ENCODE peak calls at places on chromosome 16, in nine cellular contexts. One of them, this sample, is unnamed.

GRCh38 chr16:189604-190186 is 9.4 kb downstream of the HBQ1 start:
- DNase-seq in activated B cell treated with CpG ODN at 0.5 μM for 24 hours: no peak
- DNase-seq in stimulated activated CD4-positive, alpha-beta T cell treated with anti-CD3 and anti-CD28 coated beads, TNF-alpha, amount 100 ng/mL, for 48 hours: no peak
- DNase-seq in CD4-positive, alpha-beta T cell: no peak
- DNase-seq in AG20443: no peak
- DNase-seq in SJSA1: no peak
- DNase-seq in IMR-90: no peak
- DNase-seq in NCI-H146: no peak
- DNase-seq in activated CD8-positive, alpha-beta memory T cell treated with anti-CD3 and anti-CD28 coated beads, Interleukin-2, amount 50 U/mL, for 48 hours: no peak
- DNase-seq in this sample: no peak

GRCh38 chr16:28986492-28986891 is 1.6 kb downstream of the LAT start:
- DNase-seq in activated B cell treated with CpG ODN at 0.5 μM for 24 hours: no peak
- DNase-seq in stimulated activated CD4-positive, alpha-beta T cell treated with anti-CD3 and anti-CD28 coated beads, TNF-alpha, amount 100 ng/mL, for 48 hours: no peak
- DNase-seq in CD4-positive, alpha-beta T cell: no peak
- DNase-seq in AG20443: no peak
- DNase-seq in SJSA1: no peak
- DNase-seq in IMR-90: no peak
- DNase-seq in NCI-H146: no peak
- DNase-seq in activated CD8-positive, alpha-beta memory T cell treated with anti-CD3 and anti-CD28 coated beads, Interleukin-2, amount 50 U/mL, for 48 hours: peak
- DNase-seq in this sample: no peak

GRCh38 chr16:58027341-58028167 is 2.0 kb downstream of the MMP15 start:
- DNase-seq in activated B cell treated with CpG ODN at 0.5 μM for 24 hours: no peak
- DNase-seq in stimulated activated CD4-positive, alpha-beta T cell treated with anti-CD3 and anti-CD28 coated beads, TNF-alpha, amount 100 ng/mL, for 48 hours: no peak
- DNase-seq in CD4-positive, alpha-beta T cell: no peak
- DNase-seq in AG20443: peak
- DNase-seq in SJSA1: no peak
- DNase-seq in IMR-90: no peak
- DNase-seq in NCI-H146: peak
- DNase-seq in activated CD8-positive, alpha-beta memory T cell treated with anti-CD3 and anti-CD28 coated beads, Interleukin-2, amount 50 U/mL, for 48 hours: no peak
- DNase-seq in this sample: no peak

GRCh38 chr16:27641260-27641659 is 91.3 kb downstream of the KATNIP start:
- DNase-seq in activated B cell treated with CpG ODN at 0.5 μM for 24 hours: no peak
- DNase-seq in stimulated activated CD4-positive, alpha-beta T cell treated with anti-CD3 and anti-CD28 coated beads, TNF-alpha, amount 100 ng/mL, for 48 hours: no peak
- DNase-seq in CD4-positive, alpha-beta T cell: no peak
- DNase-seq in AG20443: no peak
- DNase-seq in SJSA1: no peak
- DNase-seq in IMR-90: no peak
- DNase-seq in NCI-H146: no peak
- DNase-seq in activated CD8-positive, alpha-beta memory T cell treated with anti-CD3 and anti-CD28 coated beads, Interleukin-2, amount 50 U/mL, for 48 hours: no peak
- DNase-seq in this sample: no peak

GRCh38 chr16:10069374-10069773 is 112.9 kb downstream of the GRIN2A start:
- DNase-seq in activated B cell treated with CpG ODN at 0.5 μM for 24 hours: no peak
- DNase-seq in stimulated activated CD4-positive, alpha-beta T cell treated with anti-CD3 and anti-CD28 coated beads, TNF-alpha, amount 100 ng/mL, for 48 hours: no peak
- DNase-seq in CD4-positive, alpha-beta T cell: no peak
- DNase-seq in AG20443: no peak
- DNase-seq in SJSA1: no peak
- DNase-seq in IMR-90: no peak
- DNase-seq in NCI-H146: no peak
- DNase-seq in activated CD8-positive, alpha-beta memory T cell treated with anti-CD3 and anti-CD28 coated beads, Interleukin-2, amount 50 U/mL, for 48 hours: no peak
- DNase-seq in this sample: no peak

GRCh38 chr16:85220125-85220839 is 108.0 kb upstream of the CIBAR2 start:
- DNase-seq in activated B cell treated with CpG ODN at 0.5 μM for 24 hours: no peak
- DNase-seq in stimulated activated CD4-positive, alpha-beta T cell treated with anti-CD3 and anti-CD28 coated beads, TNF-alpha, amount 100 ng/mL, for 48 hours: no peak
- DNase-seq in CD4-positive, alpha-beta T cell: no peak
- DNase-seq in AG20443: peak
- DNase-seq in SJSA1: peak
- DNase-seq in IMR-90: peak
- DNase-seq in NCI-H146: peak
- DNase-seq in activated CD8-positive, alpha-beta memory T cell treated with anti-CD3 and anti-CD28 coated beads, Interleukin-2, amount 50 U/mL, for 48 hours: no peak
- DNase-seq in this sample: no peak

GRCh38 chr16:11742041-11742535 is 569 bp downstream of the TXNDC11 start:
- DNase-seq in activated B cell treated with CpG ODN at 0.5 μM for 24 hours: no peak
- DNase-seq in stimulated activated CD4-positive, alpha-beta T cell treated with anti-CD3 and anti-CD28 coated beads, TNF-alpha, amount 100 ng/mL, for 48 hours: no peak
- DNase-seq in CD4-positive, alpha-beta T cell: peak
- DNase-seq in AG20443: no peak
- DNase-seq in SJSA1: no peak
- DNase-seq in IMR-90: no peak
- DNase-seq in NCI-H146: peak
- DNase-seq in activated CD8-positive, alpha-beta memory T cell treated with anti-CD3 and anti-CD28 coated beads, Interleukin-2, amount 50 U/mL, for 48 hours: peak
- DNase-seq in this sample: no peak

GRCh38 chr16:74029122-74029805 is 267.4 kb upstream of the PSMD7 start:
- DNase-seq in activated B cell treated with CpG ODN at 0.5 μM for 24 hours: no peak
- DNase-seq in stimulated activated CD4-positive, alpha-beta T cell treated with anti-CD3 and anti-CD28 coated beads, TNF-alpha, amount 100 ng/mL, for 48 hours: no peak
- DNase-seq in CD4-positive, alpha-beta T cell: no peak
- DNase-seq in AG20443: no peak
- DNase-seq in SJSA1: no peak
- DNase-seq in IMR-90: no peak
- DNase-seq in NCI-H146: no peak
- DNase-seq in activated CD8-positive, alpha-beta memory T cell treated with anti-CD3 and anti-CD28 coated beads, Interleukin-2, amount 50 U/mL, for 48 hours: no peak
- DNase-seq in this sample: no peak

GRCh38 chr16:84950906-84951305 is 60.4 kb downstream of the ZDHHC7 start:
- DNase-seq in activated B cell treated with CpG ODN at 0.5 μM for 24 hours: no peak
- DNase-seq in stimulated activated CD4-positive, alpha-beta T cell treated with anti-CD3 and anti-CD28 coated beads, TNF-alpha, amount 100 ng/mL, for 48 hours: no peak
- DNase-seq in CD4-positive, alpha-beta T cell: no peak
- DNase-seq in AG20443: no peak
- DNase-seq in SJSA1: no peak
- DNase-seq in IMR-90: no peak
- DNase-seq in NCI-H146: no peak
- DNase-seq in activated CD8-positive, alpha-beta memory T cell treated with anti-CD3 and anti-CD28 coated beads, Interleukin-2, amount 50 U/mL, for 48 hours: peak
- DNase-seq in this sample: no peak

GRCh38 chr16:35171106-35171505 is 1711.7 kb downstream of the TP53TG3F start:
- DNase-seq in activated B cell treated with CpG ODN at 0.5 μM for 24 hours: no peak
- DNase-seq in stimulated activated CD4-positive, alpha-beta T cell treated with anti-CD3 and anti-CD28 coated beads, TNF-alpha, amount 100 ng/mL, for 48 hours: no peak
- DNase-seq in CD4-positive, alpha-beta T cell: no peak
- DNase-seq in AG20443: no peak
- DNase-seq in SJSA1: no peak
- DNase-seq in IMR-90: no peak
- DNase-seq in NCI-H146: no peak
- DNase-seq in activated CD8-positive, alpha-beta memory T cell treated with anti-CD3 and anti-CD28 coated beads, Interleukin-2, amount 50 U/mL, for 48 hours: no peak
- DNase-seq in this sample: no peak

GRCh38 chr16:2603165-2604015 is 65.6 kb downstream of the PDPK1 start:
- DNase-seq in activated B cell treated with CpG ODN at 0.5 μM for 24 hours: peak
- DNase-seq in stimulated activated CD4-positive, alpha-beta T cell treated with anti-CD3 and anti-CD28 coated beads, TNF-alpha, amount 100 ng/mL, for 48 hours: peak
- DNase-seq in CD4-positive, alpha-beta T cell: peak
- DNase-seq in AG20443: peak
- DNase-seq in SJSA1: peak
- DNase-seq in IMR-90: peak
- DNase-seq in NCI-H146: peak
- DNase-seq in activated CD8-positive, alpha-beta memory T cell treated with anti-CD3 and anti-CD28 coated beads, Interleukin-2, amount 50 U/mL, for 48 hours: peak
- DNase-seq in this sample: no peak

GRCh38 chr16:56525154-56525720 is 5.4 kb upstream of the BBS2 start:
- DNase-seq in activated B cell treated with CpG ODN at 0.5 μM for 24 hours: no peak
- DNase-seq in stimulated activated CD4-positive, alpha-beta T cell treated with anti-CD3 and anti-CD28 coated beads, TNF-alpha, amount 100 ng/mL, for 48 hours: no peak
- DNase-seq in CD4-positive, alpha-beta T cell: no peak
- DNase-seq in AG20443: peak
- DNase-seq in SJSA1: no peak
- DNase-seq in IMR-90: peak
- DNase-seq in NCI-H146: no peak
- DNase-seq in activated CD8-positive, alpha-beta memory T cell treated with anti-CD3 and anti-CD28 coated beads, Interleukin-2, amount 50 U/mL, for 48 hours: no peak
- DNase-seq in this sample: no peak

GRCh38 chr16:62038225-62038624 is 2.0 kb upstream of the CDH8 start:
- DNase-seq in activated B cell treated with CpG ODN at 0.5 μM for 24 hours: no peak
- DNase-seq in stimulated activated CD4-positive, alpha-beta T cell treated with anti-CD3 and anti-CD28 coated beads, TNF-alpha, amount 100 ng/mL, for 48 hours: no peak
- DNase-seq in CD4-positive, alpha-beta T cell: no peak
- DNase-seq in AG20443: no peak
- DNase-seq in SJSA1: no peak
- DNase-seq in IMR-90: no peak
- DNase-seq in NCI-H146: no peak
- DNase-seq in activated CD8-positive, alpha-beta memory T cell treated with anti-CD3 and anti-CD28 coated beads, Interleukin-2, amount 50 U/mL, for 48 hours: no peak
- DNase-seq in this sample: no peak

GRCh38 chr16:28218109-28218508 is 6.3 kb upstream of the XPO6 start:
- DNase-seq in activated B cell treated with CpG ODN at 0.5 μM for 24 hours: no peak
- DNase-seq in stimulated activated CD4-positive, alpha-beta T cell treated with anti-CD3 and anti-CD28 coated beads, TNF-alpha, amount 100 ng/mL, for 48 hours: peak
- DNase-seq in CD4-positive, alpha-beta T cell: peak
- DNase-seq in AG20443: peak
- DNase-seq in SJSA1: peak
- DNase-seq in IMR-90: peak
- DNase-seq in NCI-H146: peak
- DNase-seq in activated CD8-positive, alpha-beta memory T cell treated with anti-CD3 and anti-CD28 coated beads, Interleukin-2, amount 50 U/mL, for 48 hours: peak
- DNase-seq in this sample: no peak

GRCh38 chr16:67594956-67595355 is 32.6 kb downstream of the CTCF start:
- DNase-seq in activated B cell treated with CpG ODN at 0.5 μM for 24 hours: no peak
- DNase-seq in stimulated activated CD4-positive, alpha-beta T cell treated with anti-CD3 and anti-CD28 coated beads, TNF-alpha, amount 100 ng/mL, for 48 hours: no peak
- DNase-seq in CD4-positive, alpha-beta T cell: no peak
- DNase-seq in AG20443: no peak
- DNase-seq in SJSA1: no peak
- DNase-seq in IMR-90: peak
- DNase-seq in NCI-H146: no peak
- DNase-seq in activated CD8-positive, alpha-beta memory T cell treated with anti-CD3 and anti-CD28 coated beads, Interleukin-2, amount 50 U/mL, for 48 hours: peak
- DNase-seq in this sample: no peak

GRCh38 chr16:75532142-75532765 is 3.7 kb downstream of the CHST5 start:
- DNase-seq in activated B cell treated with CpG ODN at 0.5 μM for 24 hours: no peak
- DNase-seq in stimulated activated CD4-positive, alpha-beta T cell treated with anti-CD3 and anti-CD28 coated beads, TNF-alpha, amount 100 ng/mL, for 48 hours: no peak
- DNase-seq in CD4-positive, alpha-beta T cell: no peak
- DNase-seq in AG20443: no peak
- DNase-seq in SJSA1: no peak
- DNase-seq in IMR-90: no peak
- DNase-seq in NCI-H146: no peak
- DNase-seq in activated CD8-positive, alpha-beta memory T cell treated with anti-CD3 and anti-CD28 coated beads, Interleukin-2, amount 50 U/mL, for 48 hours: no peak
- DNase-seq in this sample: no peak

GRCh38 chr16:67718668-67719047 is 458 bp downstream of the GFOD2 start:
- DNase-seq in activated B cell treated with CpG ODN at 0.5 μM for 24 hours: no peak
- DNase-seq in stimulated activated CD4-positive, alpha-beta T cell treated with anti-CD3 and anti-CD28 coated beads, TNF-alpha, amount 100 ng/mL, for 48 hours: no peak
- DNase-seq in CD4-positive, alpha-beta T cell: peak
- DNase-seq in AG20443: no peak
- DNase-seq in SJSA1: no peak
- DNase-seq in IMR-90: no peak
- DNase-seq in NCI-H146: peak
- DNase-seq in activated CD8-positive, alpha-beta memory T cell treated with anti-CD3 and anti-CD28 coated beads, Interleukin-2, amount 50 U/mL, for 48 hours: peak
- DNase-seq in this sample: no peak

GRCh38 chr16:1098266-1098991 is 2.4 kb upstream of the C1QTNF8 start:
- DNase-seq in activated B cell treated with CpG ODN at 0.5 μM for 24 hours: no peak
- DNase-seq in stimulated activated CD4-positive, alpha-beta T cell treated with anti-CD3 and anti-CD28 coated beads, TNF-alpha, amount 100 ng/mL, for 48 hours: no peak
- DNase-seq in CD4-positive, alpha-beta T cell: no peak
- DNase-seq in AG20443: no peak
- DNase-seq in SJSA1: no peak
- DNase-seq in IMR-90: no peak
- DNase-seq in NCI-H146: no peak
- DNase-seq in activated CD8-positive, alpha-beta memory T cell treated with anti-CD3 and anti-CD28 coated beads, Interleukin-2, amount 50 U/mL, for 48 hours: no peak
- DNase-seq in this sample: no peak

GRCh38 chr16:81740163-81740562 is 38.9 kb upstream of the PLCG2 start:
- DNase-seq in activated B cell treated with CpG ODN at 0.5 μM for 24 hours: peak
- DNase-seq in stimulated activated CD4-positive, alpha-beta T cell treated with anti-CD3 and anti-CD28 coated beads, TNF-alpha, amount 100 ng/mL, for 48 hours: no peak
- DNase-seq in CD4-positive, alpha-beta T cell: no peak
- DNase-seq in AG20443: no peak
- DNase-seq in SJSA1: no peak
- DNase-seq in IMR-90: no peak
- DNase-seq in NCI-H146: no peak
- DNase-seq in activated CD8-positive, alpha-beta memory T cell treated with anti-CD3 and anti-CD28 coated beads, Interleukin-2, amount 50 U/mL, for 48 hours: no peak
- DNase-seq in this sample: no peak

GRCh38 chr16:56848056-56848936 is 16.7 kb upstream of the SLC12A3 start:
- DNase-seq in activated B cell treated with CpG ODN at 0.5 μM for 24 hours: no peak
- DNase-seq in stimulated activated CD4-positive, alpha-beta T cell treated with anti-CD3 and anti-CD28 coated beads, TNF-alpha, amount 100 ng/mL, for 48 hours: no peak
- DNase-seq in CD4-positive, alpha-beta T cell: no peak
- DNase-seq in AG20443: peak
- DNase-seq in SJSA1: no peak
- DNase-seq in IMR-90: peak
- DNase-seq in NCI-H146: no peak
- DNase-seq in activated CD8-positive, alpha-beta memory T cell treated with anti-CD3 and anti-CD28 coated beads, Interleukin-2, amount 50 U/mL, for 48 hours: no peak
- DNase-seq in this sample: no peak

GRCh38 chr16:88687676-88688012 is 1.3 kb upstream of the SNAI3 start:
- DNase-seq in activated B cell treated with CpG ODN at 0.5 μM for 24 hours: no peak
- DNase-seq in stimulated activated CD4-positive, alpha-beta T cell treated with anti-CD3 and anti-CD28 coated beads, TNF-alpha, amount 100 ng/mL, for 48 hours: no peak
- DNase-seq in CD4-positive, alpha-beta T cell: no peak
- DNase-seq in AG20443: no peak
- DNase-seq in SJSA1: no peak
- DNase-seq in IMR-90: no peak
- DNase-seq in NCI-H146: no peak
- DNase-seq in activated CD8-positive, alpha-beta memory T cell treated with anti-CD3 and anti-CD28 coated beads, Interleukin-2, amount 50 U/mL, for 48 hours: no peak
- DNase-seq in this sample: no peak

GRCh38 chr16:81626181-81626674 is 152.9 kb upstream of the PLCG2 start:
- DNase-seq in activated B cell treated with CpG ODN at 0.5 μM for 24 hours: no peak
- DNase-seq in stimulated activated CD4-positive, alpha-beta T cell treated with anti-CD3 and anti-CD28 coated beads, TNF-alpha, amount 100 ng/mL, for 48 hours: peak
- DNase-seq in CD4-positive, alpha-beta T cell: no peak
- DNase-seq in AG20443: no peak
- DNase-seq in SJSA1: no peak
- DNase-seq in IMR-90: peak
- DNase-seq in NCI-H146: no peak
- DNase-seq in activated CD8-positive, alpha-beta memory T cell treated with anti-CD3 and anti-CD28 coated beads, Interleukin-2, amount 50 U/mL, for 48 hours: no peak
- DNase-seq in this sample: no peak

GRCh38 chr16:14014284-14014625 is 56.9 kb upstream of the MRTFB start:
- DNase-seq in activated B cell treated with CpG ODN at 0.5 μM for 24 hours: no peak
- DNase-seq in stimulated activated CD4-positive, alpha-beta T cell treated with anti-CD3 and anti-CD28 coated beads, TNF-alpha, amount 100 ng/mL, for 48 hours: no peak
- DNase-seq in CD4-positive, alpha-beta T cell: no peak
- DNase-seq in AG20443: no peak
- DNase-seq in SJSA1: no peak
- DNase-seq in IMR-90: no peak
- DNase-seq in NCI-H146: no peak
- DNase-seq in activated CD8-positive, alpha-beta memory T cell treated with anti-CD3 and anti-CD28 coated beads, Interleukin-2, amount 50 U/mL, for 48 hours: no peak
- DNase-seq in this sample: no peak

GRCh38 chr16:55418586-55418985 is 60.4 kb upstream of the MMP2 start:
- DNase-seq in activated B cell treated with CpG ODN at 0.5 μM for 24 hours: no peak
- DNase-seq in stimulated activated CD4-positive, alpha-beta T cell treated with anti-CD3 and anti-CD28 coated beads, TNF-alpha, amount 100 ng/mL, for 48 hours: no peak
- DNase-seq in CD4-positive, alpha-beta T cell: no peak
- DNase-seq in AG20443: peak
- DNase-seq in SJSA1: no peak
- DNase-seq in IMR-90: peak
- DNase-seq in NCI-H146: no peak
- DNase-seq in activated CD8-positive, alpha-beta memory T cell treated with anti-CD3 and anti-CD28 coated beads, Interleukin-2, amount 50 U/mL, for 48 hours: no peak
- DNase-seq in this sample: no peak

GRCh38 chr16:88535181-88535856 is 34.9 kb upstream of the ZC3H18 start:
- DNase-seq in activated B cell treated with CpG ODN at 0.5 μM for 24 hours: no peak
- DNase-seq in stimulated activated CD4-positive, alpha-beta T cell treated with anti-CD3 and anti-CD28 coated beads, TNF-alpha, amount 100 ng/mL, for 48 hours: no peak
- DNase-seq in CD4-positive, alpha-beta T cell: no peak
- DNase-seq in AG20443: no peak
- DNase-seq in SJSA1: no peak
- DNase-seq in IMR-90: no peak
- DNase-seq in NCI-H146: no peak
- DNase-seq in activated CD8-positive, alpha-beta memory T cell treated with anti-CD3 and anti-CD28 coated beads, Interleukin-2, amount 50 U/mL, for 48 hours: no peak
- DNase-seq in this sample: no peak

GRCh38 chr16:35391328-35391727 is 1931.9 kb downstream of the TP53TG3F start:
- DNase-seq in activated B cell treated with CpG ODN at 0.5 μM for 24 hours: no peak
- DNase-seq in stimulated activated CD4-positive, alpha-beta T cell treated with anti-CD3 and anti-CD28 coated beads, TNF-alpha, amount 100 ng/mL, for 48 hours: no peak
- DNase-seq in CD4-positive, alpha-beta T cell: no peak
- DNase-seq in AG20443: no peak
- DNase-seq in SJSA1: no peak
- DNase-seq in IMR-90: peak
- DNase-seq in NCI-H146: peak
- DNase-seq in activated CD8-positive, alpha-beta memory T cell treated with anti-CD3 and anti-CD28 coated beads, Interleukin-2, amount 50 U/mL, for 48 hours: peak
- DNase-seq in this sample: no peak

GRCh38 chr16:1152651-1153259 is at the start of gene CACNA1H:
- DNase-seq in activated B cell treated with CpG ODN at 0.5 μM for 24 hours: peak
- DNase-seq in stimulated activated CD4-positive, alpha-beta T cell treated with anti-CD3 and anti-CD28 coated beads, TNF-alpha, amount 100 ng/mL, for 48 hours: peak
- DNase-seq in CD4-positive, alpha-beta T cell: peak
- DNase-seq in AG20443: peak
- DNase-seq in SJSA1: no peak
- DNase-seq in IMR-90: no peak
- DNase-seq in NCI-H146: no peak
- DNase-seq in activated CD8-positive, alpha-beta memory T cell treated with anti-CD3 and anti-CD28 coated beads, Interleukin-2, amount 50 U/mL, for 48 hours: peak
- DNase-seq in this sample: no peak

GRCh38 chr16:86044241-86044671 is 145.3 kb downstream of the IRF8 start:
- DNase-seq in activated B cell treated with CpG ODN at 0.5 μM for 24 hours: peak
- DNase-seq in stimulated activated CD4-positive, alpha-beta T cell treated with anti-CD3 and anti-CD28 coated beads, TNF-alpha, amount 100 ng/mL, for 48 hours: no peak
- DNase-seq in CD4-positive, alpha-beta T cell: peak
- DNase-seq in AG20443: peak
- DNase-seq in SJSA1: peak
- DNase-seq in IMR-90: peak
- DNase-seq in NCI-H146: no peak
- DNase-seq in activated CD8-positive, alpha-beta memory T cell treated with anti-CD3 and anti-CD28 coated beads, Interleukin-2, amount 50 U/mL, for 48 hours: peak
- DNase-seq in this sample: no peak

GRCh38 chr16:10466861-10467260 is 81.0 kb downstream of the ATF7IP2 start:
- DNase-seq in activated B cell treated with CpG ODN at 0.5 μM for 24 hours: no peak
- DNase-seq in stimulated activated CD4-positive, alpha-beta T cell treated with anti-CD3 and anti-CD28 coated beads, TNF-alpha, amount 100 ng/mL, for 48 hours: no peak
- DNase-seq in CD4-positive, alpha-beta T cell: no peak
- DNase-seq in AG20443: no peak
- DNase-seq in SJSA1: no peak
- DNase-seq in IMR-90: no peak
- DNase-seq in NCI-H146: no peak
- DNase-seq in activated CD8-positive, alpha-beta memory T cell treated with anti-CD3 and anti-CD28 coated beads, Interleukin-2, amount 50 U/mL, for 48 hours: no peak
- DNase-seq in this sample: no peak

GRCh38 chr16:87085441-87085840 is 231.8 kb downstream of the C16orf95 start:
- DNase-seq in activated B cell treated with CpG ODN at 0.5 μM for 24 hours: no peak
- DNase-seq in stimulated activated CD4-positive, alpha-beta T cell treated with anti-CD3 and anti-CD28 coated beads, TNF-alpha, amount 100 ng/mL, for 48 hours: no peak
- DNase-seq in CD4-positive, alpha-beta T cell: no peak
- DNase-seq in AG20443: no peak
- DNase-seq in SJSA1: no peak
- DNase-seq in IMR-90: no peak
- DNase-seq in NCI-H146: no peak
- DNase-seq in activated CD8-positive, alpha-beta memory T cell treated with anti-CD3 and anti-CD28 coated beads, Interleukin-2, amount 50 U/mL, for 48 hours: no peak
- DNase-seq in this sample: no peak

This sample was measured in cortex of kidney.